ENCODE peak calls at places on chromosomes 6 and 20, in five cellular contexts. One of them, this sample, is unnamed. For H3K9me3, the result is how much of the 10 kb centered on the place peaks cover.

GRCh38 chr6:22764521-22764920 is 195.2 kb downstream of the HDGFL1 start:
- DNase-seq in body of pancreas: no peak
- DNase-seq in A549: no peak
- DNase-seq in IMR-90: peak
- DNase-seq in K562: no peak
- DNase-seq in this sample: no peak

GRCh38 chr20:37193821-37194220 is 14.5 kb upstream of the MROH8 start:
- DNase-seq in body of pancreas: no peak
- DNase-seq in IMR-90: no peak
- DNase-seq in A549: no peak
- DNase-seq in K562: no peak
- DNase-seq in this sample: no peak

GRCh38 chr6:34207695-34208443 is 28.8 kb upstream of the HMGA1 start:
- DNase-seq in A549: no peak
- DNase-seq in body of pancreas: no peak
- DNase-seq in IMR-90: no peak
- DNase-seq in K562: peak
- DNase-seq in this sample: no peak

GRCh38 chr6:34917626-34918285 is 28.7 kb downstream of the ANKS1A start:
- DNase-seq in K562: no peak
- DNase-seq in IMR-90: no peak
- DNase-seq in body of pancreas: no peak
- DNase-seq in A549: no peak
- DNase-seq in this sample: no peak

GRCh38 chr6:23212398-23212797 is 643.0 kb downstream of the HDGFL1 start:
- DNase-seq in K562: no peak
- DNase-seq in body of pancreas: no peak
- DNase-seq in IMR-90: no peak
- DNase-seq in A549: no peak
- DNase-seq in this sample: no peak

GRCh38 chr6:16108996-16109658 is 19.8 kb upstream of the MYLIP start:
- DNase-seq in K562: peak
- DNase-seq in IMR-90: no peak
- DNase-seq in A549: no peak
- DNase-seq in body of pancreas: peak
- DNase-seq in this sample: no peak

GRCh38 chr6:37173573-37174195 is 3.7 kb downstream of the PIM1 start:
- DNase-seq in K562: peak
- DNase-seq in IMR-90: no peak
- DNase-seq in body of pancreas: no peak
- DNase-seq in A549: no peak
- DNase-seq in this sample: no peak

GRCh38 chr6:8025191-8025590 is 39.0 kb downstream of the BLOC1S5 start:
- DNase-seq in A549: no peak
- DNase-seq in K562: no peak
- DNase-seq in IMR-90: no peak
- DNase-seq in body of pancreas: no peak
- DNase-seq in this sample: no peak

GRCh38 chr6:151292974-151293373 is 53.2 kb downstream of the AKAP12 start:
- DNase-seq in A549: no peak
- DNase-seq in K562: no peak
- DNase-seq in IMR-90: peak
- DNase-seq in body of pancreas: no peak
- DNase-seq in this sample: no peak

GRCh38 chr6:83182114-83182513 is 11.0 kb downstream of the PGM3 start:
- DNase-seq in IMR-90: no peak
- DNase-seq in body of pancreas: no peak
- DNase-seq in K562: no peak
- DNase-seq in A549: no peak
- DNase-seq in this sample: no peak
- H3K27ac ChIP-seq in IMR-90: no peak
- H3K27ac ChIP-seq in body of pancreas: no peak
- H3K27ac ChIP-seq in K562: no peak
- H3K27ac ChIP-seq in A549: no peak
- H3K27ac ChIP-seq in this sample: no peak

GRCh38 chr6:10720229-10720959 is 2.5 kb upstream of the TMEM14C start:
- DNase-seq in IMR-90: peak
- DNase-seq in body of pancreas: peak
- DNase-seq in K562: no peak
- DNase-seq in A549: no peak
- DNase-seq in this sample: peak
- TF ChIP-seq POLR2A in IMR-90: no peak
- TF ChIP-seq POLR2A in body of pancreas: peak
- TF ChIP-seq POLR2A in K562: no peak
- TF ChIP-seq POLR2A in A549: no peak
- TF ChIP-seq POLR2A in this sample: no peak

GRCh38 chr6:48695872-48696271 is 584.9 kb upstream of the PTCHD4 start:
- DNase-seq in K562: no peak
- DNase-seq in A549: no peak
- DNase-seq in body of pancreas: no peak
- DNase-seq in IMR-90: no peak
- DNase-seq in this sample: no peak

GRCh38 chr6:48689498-48689897 is 578.5 kb upstream of the PTCHD4 start:
- DNase-seq in K562: no peak
- DNase-seq in IMR-90: no peak
- DNase-seq in body of pancreas: no peak
- DNase-seq in A549: no peak
- DNase-seq in this sample: no peak

GRCh38 chr6:48691420-48691819 is 580.4 kb upstream of the PTCHD4 start:
- DNase-seq in A549: no peak
- DNase-seq in body of pancreas: no peak
- DNase-seq in IMR-90: no peak
- DNase-seq in K562: no peak
- DNase-seq in this sample: no peak
- H3K9me3 ChIP-seq in A549: under half
- H3K9me3 ChIP-seq in body of pancreas: under half
- H3K9me3 ChIP-seq in IMR-90: under half
- H3K9me3 ChIP-seq in K562: under half
- H3K9me3 ChIP-seq in this sample: under half

DNA sequence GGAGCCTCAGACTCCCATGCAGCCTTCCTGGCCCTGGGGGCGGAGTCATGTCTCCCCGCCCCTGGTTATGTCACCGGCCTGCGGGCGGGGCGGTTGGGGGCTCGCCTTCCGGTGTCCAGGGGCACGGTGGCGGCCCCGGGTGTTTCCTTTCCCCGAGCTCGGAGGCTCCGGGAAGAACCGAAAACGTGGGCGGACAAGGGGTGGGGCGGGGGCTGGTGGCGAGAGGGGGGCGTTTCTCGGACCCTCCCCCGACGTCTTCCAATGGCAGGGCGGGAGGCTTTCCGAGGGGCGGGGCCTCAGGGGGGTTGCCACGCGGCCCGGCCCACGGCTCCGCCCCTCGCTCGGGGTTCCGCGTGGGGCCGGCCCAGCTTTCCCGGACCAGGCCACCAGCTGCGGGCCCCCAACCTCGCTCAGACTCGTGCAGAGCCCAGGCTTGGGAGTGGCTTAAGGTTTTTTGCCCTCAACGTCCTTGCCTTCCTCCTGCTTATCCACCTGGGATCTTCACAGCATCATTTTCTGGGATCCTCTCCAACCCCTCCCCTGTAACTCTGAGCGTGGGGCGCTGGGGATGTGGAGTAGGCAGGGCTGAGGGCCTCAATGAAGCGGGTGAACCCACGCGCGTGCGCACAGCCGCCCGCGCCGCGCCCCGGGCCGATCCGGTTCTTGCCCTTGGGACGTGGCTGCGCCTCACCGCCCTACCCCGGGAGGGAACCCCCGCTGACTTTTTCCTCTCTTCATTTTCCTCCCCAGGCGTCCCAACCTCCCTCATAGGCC is 2.1 kb upstream of the NRN1 start:
- DNase-seq in A549: peak
- DNase-seq in K562: peak
- DNase-seq in body of pancreas: peak
- DNase-seq in IMR-90: no peak
- DNase-seq in this sample: peak
- H3K27ac ChIP-seq in A549: no peak
- H3K27ac ChIP-seq in K562: peak
- H3K27ac ChIP-seq in body of pancreas: peak
- H3K27ac ChIP-seq in IMR-90: no peak
- H3K27ac ChIP-seq in this sample: peak

GRCh38 chr20:31718952-31719643 is 3.6 kb downstream of the BCL2L1 start:
- DNase-seq in K562: no peak
- DNase-seq in body of pancreas: no peak
- DNase-seq in A549: no peak
- DNase-seq in IMR-90: no peak
- DNase-seq in this sample: no peak
- TF ChIP-seq POLR2A in K562: no peak
- TF ChIP-seq POLR2A in body of pancreas: peak
- TF ChIP-seq POLR2A in A549: no peak
- TF ChIP-seq POLR2A in IMR-90: no peak
- TF ChIP-seq POLR2A in this sample: no peak

DNA sequence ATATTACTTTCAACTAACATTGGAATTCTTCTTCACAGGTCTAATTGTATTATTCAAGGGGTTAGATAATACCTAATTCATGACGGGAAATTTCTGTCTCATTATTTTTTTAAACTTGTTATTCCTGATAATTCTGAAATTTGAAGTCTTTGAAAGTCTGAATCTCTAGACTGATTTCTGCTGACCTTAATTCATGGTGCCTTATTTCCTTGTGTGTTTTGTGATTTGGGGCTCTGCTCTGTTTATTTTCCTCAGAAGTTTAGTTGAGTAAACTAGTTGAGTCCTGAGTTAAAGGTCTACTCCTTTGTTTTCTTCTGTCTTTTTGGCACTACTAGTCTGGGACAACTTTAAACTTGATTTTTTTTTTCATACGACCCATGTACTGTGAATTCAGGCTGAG is 5.9 kb downstream of the DEFB118 start:
- DNase-seq in IMR-90: no peak
- DNase-seq in body of pancreas: no peak
- DNase-seq in K562: no peak
- DNase-seq in A549: no peak
- DNase-seq in this sample: no peak
- H3K9me3 ChIP-seq in IMR-90: under half
- H3K9me3 ChIP-seq in body of pancreas: under half
- H3K9me3 ChIP-seq in K562: under half
- H3K9me3 ChIP-seq in A549: under half
- H3K9me3 ChIP-seq in this sample: under half

GRCh38 chr20:22383156-22383555 is 201.2 kb downstream of the FOXA2 start:
- DNase-seq in IMR-90: no peak
- DNase-seq in K562: no peak
- DNase-seq in A549: no peak
- DNase-seq in body of pancreas: no peak
- DNase-seq in this sample: no peak

GRCh38 chr20:22382742-22383141 is 201.6 kb downstream of the FOXA2 start:
- DNase-seq in K562: no peak
- DNase-seq in A549: no peak
- DNase-seq in IMR-90: no peak
- DNase-seq in body of pancreas: no peak
- DNase-seq in this sample: no peak

GRCh38 chr20:22384978-22385377 is 199.4 kb downstream of the FOXA2 start:
- DNase-seq in K562: no peak
- DNase-seq in body of pancreas: no peak
- DNase-seq in IMR-90: no peak
- DNase-seq in A549: no peak
- DNase-seq in this sample: no peak

GRCh38 chr20:22379472-22379871 is 204.9 kb downstream of the FOXA2 start:
- DNase-seq in A549: peak
- DNase-seq in body of pancreas: no peak
- DNase-seq in IMR-90: no peak
- DNase-seq in K562: peak
- DNase-seq in this sample: no peak

DNA sequence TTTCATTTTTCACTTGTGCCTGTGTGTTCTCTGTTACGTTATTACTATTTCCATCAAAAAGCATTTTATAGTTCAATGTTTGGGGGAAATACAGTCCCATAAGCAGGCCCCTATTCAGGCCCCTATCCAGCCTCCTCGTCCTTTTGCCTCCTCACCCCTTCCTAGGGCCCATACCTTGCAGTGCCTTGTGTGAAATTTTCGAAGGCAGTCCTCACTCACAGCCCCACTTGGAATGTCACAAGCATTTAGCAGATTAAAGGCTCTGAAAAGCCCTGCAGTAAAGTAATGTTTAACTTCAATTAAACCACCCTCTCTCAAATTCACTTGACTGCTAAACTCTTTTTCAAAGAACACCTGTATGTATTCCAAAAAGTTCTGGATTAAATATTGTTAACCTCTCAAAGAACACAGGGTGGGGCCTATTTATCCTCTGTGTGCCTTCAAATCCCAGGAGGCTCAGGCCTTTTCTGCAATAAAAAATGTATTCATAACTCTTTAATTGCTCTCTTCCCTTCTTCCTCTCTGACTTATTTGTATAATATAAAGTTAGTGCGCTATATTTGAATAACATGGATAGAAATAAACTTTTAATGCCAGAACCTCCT is 202.5 kb downstream of the FOXA2 start:
- DNase-seq in A549: no peak
- DNase-seq in IMR-90: no peak
- DNase-seq in K562: no peak
- DNase-seq in body of pancreas: no peak
- DNase-seq in this sample: no peak
- H3K27ac ChIP-seq in A549: peak
- H3K27ac ChIP-seq in IMR-90: no peak
- H3K27ac ChIP-seq in K562: no peak
- H3K27ac ChIP-seq in body of pancreas: peak
- H3K27ac ChIP-seq in this sample: no peak